ENCODE peak calls at places on chromosomes 6 and 20, in six cellular contexts. L is HFF-Myc; M is CD4-positive, alpha-beta memory T cell; U is epithelial cell of esophagus; R is GM06990; S is psoas muscle. N is an unnamed sample.

GRCh38 chr6:42226251-42227143 is 8.8 kb upstream of the MRPS10 start:
- DNase-seq in L (no peak), M (no peak), U (peak), R (no peak), S (no peak), N (no peak)

GRCh38 chr6:23180504-23181293 is 611.3 kb downstream of the HDGFL1 start:
- DNase-seq in L (peak), M (no peak), U (peak), R (no peak), S (no peak), N (no peak)

GRCh38 chr6:122839477-122839876 is 50.4 kb downstream of the SMPDL3A start:
- DNase-seq in L (peak), M (peak), U (peak), R (peak), S (no peak), N (no peak)

GRCh38 chr6:134502614-134503541 is 185.0 kb upstream of the SGK1 start:
- DNase-seq in L (no peak), M (no peak), U (peak), R (no peak), S (no peak), N (no peak)

GRCh38 chr6:4665489-4666417 is 110.5 kb upstream of the CDYL start:
- DNase-seq in L (no peak), M (no peak), U (peak), R (no peak), S (no peak), N (no peak)

GRCh38 chr6:130513770-130514169 is 148.0 kb downstream of the TMEM200A start:
- DNase-seq in L (peak), M (peak), U (no peak), R (no peak), S (no peak), N (no peak)

GRCh38 chr6:105606871-105607421 is 204.1 kb upstream of the PREP start:
- DNase-seq in L (no peak), M (no peak), U (peak), R (no peak), S (no peak), N (no peak)

GRCh38 chr6:30752164-30752927 is 8.0 kb upstream of the IER3 start:
- DNase-seq in L (peak), M (no peak), U (peak), R (no peak), S (peak), N (peak)

GRCh38 chr6:97885230-97885772 is 602.3 kb upstream of the MMS22L start:
- DNase-seq in L (no peak), M (no peak), U (no peak), R (no peak), S (no peak), N (no peak)

GRCh38 chr6:38524436-38525145 is 115.1 kb downstream of the BTBD9 start:
- DNase-seq in L (no peak), M (no peak), U (peak), R (no peak), S (no peak), N (no peak)

GRCh38 chr20:16205505-16205904 is 367.7 kb downstream of the KIF16B start:
- DNase-seq in L (no peak), M (no peak), U (peak), R (no peak), S (no peak), N (no peak)

GRCh38 chr6:156852858-156853216 is 75.7 kb downstream of the ARID1B start:
- DNase-seq in L (no peak), M (no peak), U (no peak), R (no peak), S (no peak), N (no peak)

GRCh38 chr6:128511518-128511917 is 8.9 kb downstream of the PTPRK start:
- DNase-seq in L (no peak), M (no peak), U (peak), R (no peak), S (no peak), N (no peak)

GRCh38 chr6:144624246-144624645 is 339.1 kb downstream of the UTRN start:
- DNase-seq in L (no peak), M (no peak), U (no peak), R (no peak), S (no peak), N (no peak)

GRCh38 chr6:11810039-11810541 is 31.5 kb upstream of the ADTRP start:
- DNase-seq in L (peak), M (no peak), U (peak), R (no peak), S (peak), N (peak)

GRCh38 chr6:168906251-168906845 is 347.3 kb downstream of the THBS2 start:
- DNase-seq in L (no peak), M (no peak), U (no peak), R (no peak), S (no peak), N (no peak)

GRCh38 chr20:60057866-60058807 is 99.9 kb downstream of the CDH26 start:
- DNase-seq in L (no peak), M (peak), U (peak), R (peak), S (peak), N (no peak)

GRCh38 chr6:92979281-92979680 is 440.1 kb downstream of the EPHA7 start:
- DNase-seq in L (no peak), M (no peak), U (no peak), R (no peak), S (no peak), N (no peak)

GRCh38 chr20:40689943-40690835 is 1.2 kb upstream of the MAFB start:
- DNase-seq in L (peak), M (peak), U (peak), R (peak), S (peak), N (peak)

GRCh38 chr6:57074383-57074782 is 15.6 kb upstream of the ZNF451 start:
- DNase-seq in L (no peak), M (no peak), U (no peak), R (no peak), S (no peak), N (no peak)

GRCh38 chr20:24583169-24583792 is 113.9 kb downstream of the SYNDIG1 start:
- DNase-seq in L (no peak), M (no peak), U (no peak), R (no peak), S (no peak), N (no peak)

GRCh38 chr6:121142093-121142492 is 192.2 kb downstream of the TBC1D32 start:
- DNase-seq in L (no peak), M (no peak), U (peak), R (no peak), S (no peak), N (no peak)

GRCh38 chr6:148520109-148520841 is 177.6 kb downstream of the SASH1 start:
- DNase-seq in L (no peak), M (no peak), U (no peak), R (peak), S (no peak), N (no peak)

GRCh38 chr6:157597461-157598312 is 216.7 kb downstream of the ZDHHC14 start:
- DNase-seq in L (no peak), M (peak), U (peak), R (peak), S (peak), N (no peak)

GRCh38 chr6:109922851-109923250 is 55.3 kb upstream of the GPR6 start:
- DNase-seq in L (peak), M (no peak), U (no peak), R (no peak), S (no peak), N (no peak)
- H3K4me3 ChIP-seq in L (no peak), M (no peak), U (no peak), R (no peak), S (no peak), N (no peak)

DNA sequence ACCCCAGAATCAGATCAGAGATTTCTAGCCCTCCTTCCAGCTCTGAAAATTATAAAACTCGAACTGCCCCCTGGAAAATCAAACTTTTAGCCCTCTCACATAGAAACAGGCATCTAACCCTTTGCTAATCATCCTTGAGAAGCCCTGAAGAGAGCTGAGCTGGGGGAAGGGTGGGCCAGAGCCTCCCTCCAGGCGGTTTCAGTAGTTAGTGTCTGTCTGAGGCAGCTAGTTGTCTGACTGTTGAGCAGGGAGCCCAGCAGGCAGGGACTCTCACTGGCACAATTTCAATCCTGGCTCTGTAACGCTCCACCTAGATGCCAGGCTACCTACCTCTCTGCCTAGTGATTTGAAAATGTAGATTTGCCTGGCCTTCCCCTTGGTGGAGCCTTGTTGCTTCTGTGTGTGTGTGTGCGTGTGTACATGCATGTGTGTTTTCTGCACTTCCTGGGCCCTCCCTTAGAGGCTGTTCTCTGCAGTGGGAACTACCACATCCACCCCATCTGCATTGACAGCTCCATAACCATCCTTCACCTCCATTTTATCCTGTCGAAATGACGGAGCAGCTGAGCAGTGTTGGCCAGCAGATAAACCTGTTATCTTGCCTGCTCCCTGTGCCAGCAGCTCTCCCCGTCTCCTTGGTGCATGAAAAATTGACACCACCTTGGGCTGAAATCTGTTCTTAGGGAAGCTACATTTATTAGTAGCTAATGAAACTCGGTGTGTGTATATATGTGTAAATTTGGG is 69.6 kb upstream of the VSTM2L start:
- DNase-seq in L (no peak), M (no peak), U (no peak), R (no peak), S (no peak), N (no peak)
- H3K4me3 ChIP-seq in L (no peak), M (no peak), U (no peak), R (no peak), S (no peak), N (no peak)

DNA sequence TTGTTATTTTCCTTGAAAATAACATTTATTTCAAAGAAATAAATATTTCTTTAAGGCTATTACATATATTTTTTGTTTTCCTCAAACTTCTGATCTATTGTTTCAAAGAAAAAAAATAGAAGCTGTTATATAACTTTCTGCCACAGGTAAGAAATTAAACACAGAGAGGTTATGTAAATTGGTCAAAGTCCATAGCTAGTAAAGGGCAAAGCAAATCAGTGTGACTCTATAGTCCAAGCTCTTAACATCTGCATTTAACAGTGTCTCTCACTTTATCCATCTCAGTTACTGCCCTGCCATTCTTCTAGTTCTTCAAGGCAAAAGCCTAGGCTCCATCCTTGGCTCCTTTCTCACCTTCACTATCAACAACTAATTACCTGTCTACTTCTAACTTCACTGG is 57.1 kb downstream of the RWDD2A start:
- DNase-seq in L (no peak), M (no peak), U (no peak), R (no peak), S (no peak), N (no peak)
- H3K4me3 ChIP-seq in L (no peak), M (no peak), U (no peak), R (no peak), S (no peak), N (no peak)

GRCh38 chr6:5997420-5998093 is 9.2 kb downstream of the NRN1 start:
- DNase-seq in L (no peak), M (no peak), U (no peak), R (no peak), S (no peak), N (no peak)
- H3K4me3 ChIP-seq in L (peak), M (peak), U (no peak), R (peak), S (peak), N (peak)

N was measured in tibial artery.